ENCODE peak calls at places on chromosomes 13 and 19, in seven cellular contexts. H is ascending aorta, T is SJSA1, R is pancreas, Q is endodermal cell, V is stomach, U is uterus. J is an unnamed sample. For H3K36me3, H3K27me3 and H3K9me3, the result is how much of the 10 kb centered on the place peaks cover.

GRCh38 chr19:41352609-41353465 is 885 bp downstream of the TGFB1 start:
- DNase-seq in H (peak), T (peak), R (no peak), Q (peak), V (peak), U (peak), J (no peak)

GRCh38 chr13:33017410-33017929 is 1.2 kb downstream of the KL start:
- DNase-seq in H (peak), T (no peak), R (no peak), Q (peak), V (peak), U (peak), J (peak)

GRCh38 chr19:17058236-17058635 is 17.0 kb downstream of the HAUS8 start:
- DNase-seq in H (no peak), T (no peak), R (no peak), Q (no peak), V (no peak), U (no peak), J (no peak)

GRCh38 chr19:14475251-14476073 is at the start of gene PTGER1:
- DNase-seq in H (no peak), T (no peak), R (no peak), Q (peak), V (no peak), U (no peak), J (peak)

GRCh38 chr13:73893833-73894232 is 240.4 kb downstream of the KLF12 start:
- DNase-seq in H (no peak), T (no peak), R (no peak), Q (no peak), V (no peak), U (no peak), J (no peak)

GRCh38 chr19:36142046-36142445 is 2.2 kb downstream of the CAPNS1 start:
- DNase-seq in H (no peak), T (no peak), R (no peak), Q (no peak), V (no peak), U (no peak), J (no peak)

GRCh38 chr13:37914781-37915391 is 45.3 kb upstream of the TRPC4 start:
- DNase-seq in H (no peak), T (no peak), R (no peak), Q (peak), V (no peak), U (no peak), J (peak)

GRCh38 chr19:16106121-16106520 is 5.6 kb upstream of the RAB8A start:
- DNase-seq in H (no peak), T (peak), R (no peak), Q (no peak), V (no peak), U (no peak), J (no peak)

GRCh38 chr19:18744019-18744418 is 47.1 kb downstream of the COMP start:
- DNase-seq in H (no peak), T (no peak), R (no peak), Q (no peak), V (no peak), U (no peak), J (no peak)

GRCh38 chr19:17090501-17091074 is 15.0 kb downstream of the MYO9B start:
- DNase-seq in H (no peak), T (no peak), R (no peak), Q (no peak), V (no peak), U (no peak), J (no peak)

GRCh38 chr19:44685877-44686276 is 13.1 kb upstream of the CEACAM16 start:
- DNase-seq in H (no peak), T (no peak), R (no peak), Q (no peak), V (no peak), U (no peak), J (no peak)

GRCh38 chr19:2813235-2814160 is 6.2 kb upstream of the ZNF554 start:
- DNase-seq in H (no peak), T (no peak), R (no peak), Q (no peak), V (no peak), U (no peak), J (no peak)
- H3K36me3 ChIP-seq in H (under half), T (half or more), R (under half), Q (under half), V (half or more), U (under half), J (under half)

GRCh38 chr13:94703271-94703670 is 9.1 kb downstream of the SOX21 start:
- DNase-seq in H (no peak), T (no peak), R (no peak), Q (peak), V (no peak), U (no peak), J (no peak)

GRCh38 chr13:94702181-94703041 is 9.9 kb downstream of the SOX21 start:
- DNase-seq in H (no peak), T (no peak), R (no peak), Q (no peak), V (no peak), U (no peak), J (no peak)

GRCh38 chr13:94704347-94705080 is 7.8 kb downstream of the SOX21 start:
- DNase-seq in H (no peak), T (no peak), R (no peak), Q (peak), V (no peak), U (no peak), J (no peak)

GRCh38 chr13:94705081-94705751 is 7.1 kb downstream of the SOX21 start:
- DNase-seq in H (no peak), T (no peak), R (no peak), Q (no peak), V (no peak), U (no peak), J (no peak)

GRCh38 chr13:94703721-94704314 is 8.5 kb downstream of the SOX21 start:
- DNase-seq in H (no peak), T (no peak), R (no peak), Q (no peak), V (no peak), U (no peak), J (no peak)
- H3K27me3 ChIP-seq in H (under half), T (under half), R (under half), Q (half or more), V (under half), U (under half), J (under half)

DNA sequence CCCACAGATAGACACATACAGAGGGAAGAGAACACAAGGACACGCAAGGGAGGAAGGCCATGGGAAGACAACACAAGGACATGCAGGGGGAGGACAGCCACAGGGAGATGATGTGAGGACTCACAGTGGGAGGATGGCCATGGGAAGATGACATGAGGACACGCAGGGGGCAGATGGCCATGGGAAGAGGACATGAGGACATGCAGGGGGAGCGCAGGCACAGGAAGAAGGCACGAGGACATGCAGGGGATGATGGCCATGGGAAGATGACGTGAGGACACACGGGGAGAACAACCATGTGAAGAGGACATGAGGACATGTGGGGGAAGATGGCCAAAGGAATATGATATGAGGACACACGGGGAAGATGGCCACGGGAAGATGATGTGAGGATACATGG is 84.7 kb downstream of the UQCRFS1 start:
- DNase-seq in H (no peak), T (no peak), R (no peak), Q (no peak), V (no peak), U (no peak), J (no peak)
- H3K9me3 ChIP-seq in H (under half), T (under half), R (under half), Q (under half), V (under half), U (under half), J (under half)

DNA sequence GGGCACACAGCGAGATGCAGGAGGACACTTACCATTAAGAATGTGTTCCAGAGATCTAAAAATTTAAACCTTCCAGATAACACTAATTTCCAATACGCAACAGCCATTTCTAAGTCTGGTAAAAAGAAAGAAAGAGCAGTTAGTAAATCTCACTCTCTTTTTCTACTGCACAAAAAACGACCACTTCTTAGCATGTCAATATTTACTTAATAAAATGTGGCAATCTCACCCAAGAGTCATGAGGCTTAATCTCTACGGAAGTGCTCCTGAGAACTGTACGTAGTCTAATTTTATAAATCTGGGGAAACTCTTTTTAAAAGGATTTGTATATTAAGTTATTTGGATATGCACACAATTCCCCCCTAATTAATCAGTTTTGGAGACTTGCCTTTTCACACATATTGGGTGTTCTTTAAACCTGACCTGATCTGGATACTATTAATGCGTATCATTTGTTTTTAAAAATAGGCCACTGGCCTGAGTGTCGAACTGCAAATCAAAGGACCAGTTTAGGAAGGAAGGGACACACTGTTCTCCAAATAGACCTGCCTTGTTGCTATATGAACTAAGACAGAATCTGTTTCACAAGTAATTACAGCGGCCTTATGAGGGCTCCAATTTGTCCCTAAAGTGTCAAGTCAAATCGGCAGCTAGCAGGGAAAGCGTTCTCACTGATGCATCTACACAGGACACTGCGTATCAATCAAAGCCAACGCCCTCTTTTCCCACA is 7.9 kb upstream of the ADPRHL1 start:
- DNase-seq in H (no peak), T (no peak), R (no peak), Q (no peak), V (no peak), U (no peak), J (no peak)
- H3K36me3 ChIP-seq in H (under half), T (under half), R (under half), Q (half or more), V (half or more), U (under half), J (half or more)

DNA sequence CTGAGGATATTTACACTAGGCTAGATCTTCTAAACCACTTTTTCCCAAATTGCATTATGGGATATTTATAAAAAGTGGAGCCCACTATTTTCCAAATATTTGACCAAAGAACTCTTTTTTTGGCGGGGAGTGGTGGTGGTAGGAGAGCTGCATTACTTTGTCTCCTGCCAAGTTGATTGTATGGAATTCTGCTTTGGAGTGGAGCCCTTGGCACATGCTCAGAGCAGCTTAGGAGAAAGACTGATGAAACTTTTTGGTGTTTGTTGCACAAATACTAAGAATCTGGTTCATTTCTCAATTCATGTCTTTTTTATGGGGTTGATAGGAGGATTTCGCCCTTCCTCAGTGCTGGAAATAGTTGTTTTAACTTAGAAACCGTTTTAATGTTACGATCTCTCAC is 415.7 kb downstream of the FGF9 start:
- DNase-seq in H (no peak), T (no peak), R (no peak), Q (no peak), V (no peak), U (no peak), J (no peak)
- H3K27me3 ChIP-seq in H (under half), T (under half), R (under half), Q (half or more), V (under half), U (under half), J (under half)

GRCh38 chr19:58097783-58098681 is at the start of gene ZSCAN18:
- DNase-seq in H (peak), T (no peak), R (peak), Q (peak), V (peak), U (peak), J (peak)
- H3K9me3 ChIP-seq in H (under half), T (under half), R (under half), Q (half or more), V (half or more), U (under half), J (under half)

DNA sequence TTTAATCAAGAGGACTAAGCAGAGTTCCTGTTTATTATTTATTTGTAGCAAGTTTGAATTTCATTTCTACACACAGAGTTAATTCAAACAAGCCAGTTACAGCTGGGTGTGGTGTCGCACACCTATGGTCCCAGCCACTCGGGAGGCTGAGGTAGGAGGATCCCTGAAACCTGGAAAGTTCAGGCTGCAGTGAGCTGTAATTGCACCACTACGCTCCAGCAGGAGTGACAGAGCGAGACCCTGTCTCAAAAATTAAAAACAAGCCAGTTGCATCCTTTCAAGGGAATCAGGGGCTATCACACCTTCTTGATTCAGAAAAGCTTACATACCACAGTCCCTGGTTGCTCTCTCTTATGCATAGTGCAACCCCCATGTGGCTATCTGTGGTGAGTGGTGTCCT is 19.8 kb downstream of the ZNF586 start:
- DNase-seq in H (no peak), T (no peak), R (no peak), Q (no peak), V (no peak), U (no peak), J (no peak)
- H3K36me3 ChIP-seq in H (under half), T (half or more), R (under half), Q (under half), V (half or more), U (under half), J (under half)

GRCh38 chr13:39684531-39685137 is 29.2 kb downstream of the COG6 start:
- DNase-seq in H (no peak), T (peak), R (no peak), Q (no peak), V (no peak), U (no peak), J (peak)
- H3K27me3 ChIP-seq in H (under half), T (under half), R (under half), Q (under half), V (under half), U (under half), J (under half)